ENCODE peak calls at places on chromosome 10, in eight cellular contexts. J, M, R, K, G, D, U and Y are unnamed samples.

GRCh38 chr10:72277996-72278667 is 4.4 kb downstream of the DDIT4 start:
- DNase-seq in J (no peak), M (no peak), R (no peak), K (no peak), G (no peak), D (no peak), U (no peak), Y (no peak)

GRCh38 chr10:480498-480927 is 209.0 kb downstream of the DIP2C start:
- DNase-seq in J (no peak), M (peak; percentile 49), R (no peak), K (no peak), G (no peak), D (no peak), U (no peak), Y (no peak)

GRCh38 chr10:77582710-77583115 is 54.9 kb downstream of the KCNMA1 start:
- DNase-seq in J (no peak), M (no peak), R (peak; percentile 60), K (no peak), G (no peak), D (no peak), U (peak; percentile 68), Y (peak; percentile 73)

GRCh38 chr10:7304110-7304509 is 106.7 kb downstream of the SFMBT2 start:
- DNase-seq in J (no peak), M (no peak), R (no peak), K (no peak), G (no peak), D (peak; percentile 17), U (no peak), Y (no peak)

GRCh38 chr10:3775671-3776551 is 9.1 kb downstream of the KLF6 start:
- DNase-seq in J (no peak), M (peak; percentile 79), R (peak; percentile 29), K (no peak), G (no peak), D (no peak), U (no peak), Y (peak; percentile 46)

GRCh38 chr10:15211464-15211979 is 43.0 kb upstream of the NMT2 start:
- DNase-seq in J (no peak), M (no peak), R (peak; percentile 78), K (no peak), G (peak; percentile 15), D (no peak), U (no peak), Y (no peak)

GRCh38 chr10:92742331-92743228 is 52.8 kb downstream of the HHEX start:
- DNase-seq in J (no peak), M (no peak), R (no peak), K (no peak), G (no peak), D (no peak), U (no peak), Y (no peak)

GRCh38 chr10:121696854-121697253 is 98.6 kb upstream of the FGFR2 start:
- DNase-seq in J (no peak), M (no peak), R (no peak), K (no peak), G (no peak), D (no peak), U (peak; percentile 59), Y (peak; percentile 52)

GRCh38 chr10:29585488-29585976 is 49.2 kb downstream of the SVIL start:
- DNase-seq in J (no peak), M (no peak), R (peak; percentile 33), K (peak; percentile 39), G (no peak), D (no peak), U (peak; percentile 23), Y (no peak)

GRCh38 chr10:36675458-36675880 is 449.9 kb upstream of the ANKRD30A start:
- DNase-seq in J (no peak), M (no peak), R (peak; percentile 79), K (no peak), G (peak; percentile 68), D (no peak), U (no peak), Y (no peak)

GRCh38 chr10:68153473-68154210 is 44.4 kb downstream of the MYPN start:
- DNase-seq in J (peak; percentile 70), M (peak; percentile 72), R (peak; percentile 99), K (peak; percentile 67), G (peak; percentile 81), D (no peak), U (peak; percentile 71), Y (peak; percentile 77)

GRCh38 chr10:68224810-68225209 is 7.1 kb downstream of the ATOH7 start:
- DNase-seq in J (no peak), M (no peak), R (peak; percentile 31), K (no peak), G (no peak), D (peak; percentile 31), U (no peak), Y (no peak)

GRCh38 chr10:79400567-79401004 is 44.8 kb downstream of the ZCCHC24 start:
- DNase-seq in J (no peak), M (no peak), R (no peak), K (no peak), G (no peak), D (no peak), U (peak; percentile 74), Y (peak; percentile 70)

GRCh38 chr10:12448729-12449391 is 99.5 kb downstream of the CAMK1D start:
- DNase-seq in J (no peak), M (no peak), R (peak; percentile 65), K (no peak), G (peak; percentile 19), D (no peak), U (no peak), Y (peak; percentile 58)

GRCh38 chr10:31693499-31693898 is 235.1 kb downstream of the ARHGAP12 start:
- DNase-seq in J (no peak), M (no peak), R (no peak), K (no peak), G (no peak), D (no peak), U (no peak), Y (no peak)

GRCh38 chr10:12500406-12501303 is 151.3 kb downstream of the CAMK1D start:
- DNase-seq in J (peak; percentile 53), M (peak; percentile 63), R (no peak), K (no peak), G (no peak), D (no peak), U (no peak), Y (peak; percentile 18)

GRCh38 chr10:49083256-49083655 is 32.1 kb downstream of the VSTM4 start:
- DNase-seq in J (peak; percentile 59), M (no peak), R (no peak), K (peak; percentile 47), G (no peak), D (peak; percentile 92), U (no peak), Y (no peak)

GRCh38 chr10:129678186-129678585 is 211.1 kb downstream of the MGMT start:
- DNase-seq in J (no peak), M (no peak), R (no peak), K (no peak), G (no peak), D (peak; percentile 72), U (no peak), Y (no peak)

GRCh38 chr10:64430690-64431323 is 909.6 kb downstream of the REEP3 start:
- DNase-seq in J (no peak), M (no peak), R (peak; percentile 1), K (no peak), G (no peak), D (no peak), U (peak; percentile 51), Y (peak; percentile 74)

GRCh38 chr10:89382757-89383156 is 4.9 kb downstream of the IFIT1B start:
- DNase-seq in J (no peak), M (no peak), R (no peak), K (no peak), G (no peak), D (peak; percentile 10), U (no peak), Y (no peak)

GRCh38 chr10:77591238-77591880 is 46.2 kb downstream of the KCNMA1 start:
- DNase-seq in J (no peak), M (no peak), R (no peak), K (no peak), G (no peak), D (no peak), U (no peak), Y (no peak)

GRCh38 chr10:133528296-133528844 is 1.2 kb downstream of the CYP2E1 start:
- DNase-seq in J (no peak), M (no peak), R (no peak), K (no peak), G (no peak), D (no peak), U (no peak), Y (no peak)

GRCh38 chr10:5812283-5813090 is 747 bp downstream of the GDI2 start:
- DNase-seq in J (no peak), M (peak; percentile 79), R (peak; percentile 16), K (peak; percentile 62), G (no peak), D (no peak), U (peak; percentile 45), Y (peak; percentile 42)

GRCh38 chr10:114629824-114630430 is 28.1 kb downstream of the ABLIM1 start:
- DNase-seq in J (no peak), M (no peak), R (no peak), K (no peak), G (no peak), D (no peak), U (no peak), Y (no peak)

GRCh38 chr10:5591336-5591824 is 66.6 kb downstream of the CALML3 start:
- DNase-seq in J (no peak), M (no peak), R (no peak), K (no peak), G (no peak), D (no peak), U (no peak), Y (no peak)

GRCh38 chr10:79209340-79209739 is 137.9 kb upstream of the PPIF start:
- DNase-seq in J (no peak), M (no peak), R (no peak), K (no peak), G (no peak), D (no peak), U (no peak), Y (no peak)

GRCh38 chr10:68067508-68067907 is 7.6 kb downstream of the HERC4 start:
- DNase-seq in J (no peak), M (no peak), R (no peak), K (no peak), G (no peak), D (no peak), U (no peak), Y (no peak)

GRCh38 chr10:75887369-75887768 is 455.9 kb downstream of the LRMDA start:
- DNase-seq in J (no peak), M (no peak), R (no peak), K (no peak), G (no peak), D (no peak), U (no peak), Y (no peak)
- TF ChIP-seq CTCF in J (no peak), M (no peak), R (no peak), K (no peak), G (no peak), D (no peak), U (no peak), Y (no peak)

GRCh38 chr10:127563718-127564553 is 14.8 kb downstream of the NPS start:
- DNase-seq in J (no peak), M (no peak), R (no peak), K (no peak), G (no peak), D (no peak), U (peak; percentile 25), Y (peak; percentile 42)
- TF ChIP-seq CTCF in J (peak; percentile 60), M (peak; percentile 14), R (peak; percentile 40), K (peak; percentile 45), G (peak; percentile 11), D (peak; percentile 25), U (peak; percentile 58), Y (peak; percentile 36)

GRCh38 chr10:117860823-117861222 is 185.9 kb downstream of the RAB11FIP2 start:
- DNase-seq in J (no peak), M (no peak), R (peak; percentile 35), K (no peak), G (no peak), D (no peak), U (no peak), Y (no peak)
- TF ChIP-seq CTCF in J (peak; percentile 31), M (no peak), R (peak; percentile 60), K (no peak), G (peak; percentile 21), D (no peak), U (peak; percentile 47), Y (no peak)

GRCh38 chr10:71222541-71223364 is 10.4 kb downstream of the UNC5B start:
- DNase-seq in J (no peak), M (peak; percentile 70), R (peak; percentile 70), K (peak; percentile 26), G (no peak), D (no peak), U (peak; percentile 88), Y (no peak)
- TF ChIP-seq CTCF in J (no peak), M (no peak), R (no peak), K (no peak), G (no peak), D (no peak), U (peak; percentile 52), Y (no peak)